ENCODE peak calls at places on chromosomes 13 and 19, in seven cellular contexts. One of them, this sample, is unnamed.
A peak's percentile ranks its signal among the peaks of the same experiment; 100 is the strongest.

GRCh38 chr19:48186541-48186991 is 16.1 kb downstream of the ZSWIM9 start:
- DNase-seq in GM23248: no peak
- DNase-seq in stimulated activated CD4-positive, alpha-beta T cell treated with anti-CD3 and anti-CD28 coated beads, Interleukin-1b, Interleukin-23, amount 100 ng/mL, for 1 hour: no peak
- DNase-seq in HCEC 1CT: no peak
- DNase-seq in right lobe of liver: no peak
- DNase-seq in cardiac muscle cell: no peak
- DNase-seq in endothelial cell: no peak
- DNase-seq in this sample: no peak

GRCh38 chr13:112160558-112160957 is 93.6 kb downstream of the SOX1 start:
- DNase-seq in GM23248: no peak
- DNase-seq in stimulated activated CD4-positive, alpha-beta T cell treated with anti-CD3 and anti-CD28 coated beads, Interleukin-1b, Interleukin-23, amount 100 ng/mL, for 1 hour: no peak
- DNase-seq in HCEC 1CT: no peak
- DNase-seq in right lobe of liver: no peak
- DNase-seq in cardiac muscle cell: no peak
- DNase-seq in endothelial cell: no peak
- DNase-seq in this sample: peak; percentile 9

GRCh38 chr19:17777840-17778620 is 16.9 kb upstream of the B3GNT3 start:
- DNase-seq in GM23248: peak; percentile 69
- DNase-seq in stimulated activated CD4-positive, alpha-beta T cell treated with anti-CD3 and anti-CD28 coated beads, Interleukin-1b, Interleukin-23, amount 100 ng/mL, for 1 hour: no peak
- DNase-seq in HCEC 1CT: peak; percentile 62
- DNase-seq in right lobe of liver: peak; percentile 61
- DNase-seq in cardiac muscle cell: peak; percentile 42
- DNase-seq in endothelial cell: peak; percentile 60
- DNase-seq in this sample: no peak

GRCh38 chr19:45668342-45668871 is 386 bp downstream of the GIPR start:
- DNase-seq in GM23248: peak; percentile 57
- DNase-seq in stimulated activated CD4-positive, alpha-beta T cell treated with anti-CD3 and anti-CD28 coated beads, Interleukin-1b, Interleukin-23, amount 100 ng/mL, for 1 hour: no peak
- DNase-seq in HCEC 1CT: no peak
- DNase-seq in right lobe of liver: no peak
- DNase-seq in cardiac muscle cell: no peak
- DNase-seq in endothelial cell: no peak
- DNase-seq in this sample: no peak

GRCh38 chr13:99378985-99379734 is 72.0 kb upstream of the GPR183 start:
- DNase-seq in GM23248: no peak
- DNase-seq in stimulated activated CD4-positive, alpha-beta T cell treated with anti-CD3 and anti-CD28 coated beads, Interleukin-1b, Interleukin-23, amount 100 ng/mL, for 1 hour: no peak
- DNase-seq in HCEC 1CT: no peak
- DNase-seq in right lobe of liver: no peak
- DNase-seq in cardiac muscle cell: no peak
- DNase-seq in endothelial cell: no peak
- DNase-seq in this sample: no peak

GRCh38 chr13:74191036-74191809 is 57.0 kb upstream of the KLF12 start:
- DNase-seq in GM23248: peak; percentile 23
- DNase-seq in stimulated activated CD4-positive, alpha-beta T cell treated with anti-CD3 and anti-CD28 coated beads, Interleukin-1b, Interleukin-23, amount 100 ng/mL, for 1 hour: no peak
- DNase-seq in HCEC 1CT: no peak
- DNase-seq in right lobe of liver: no peak
- DNase-seq in cardiac muscle cell: no peak
- DNase-seq in endothelial cell: no peak
- DNase-seq in this sample: no peak

GRCh38 chr13:40060318-40061007 is 405.0 kb downstream of the COG6 start:
- DNase-seq in GM23248: peak; percentile 96
- DNase-seq in stimulated activated CD4-positive, alpha-beta T cell treated with anti-CD3 and anti-CD28 coated beads, Interleukin-1b, Interleukin-23, amount 100 ng/mL, for 1 hour: no peak
- DNase-seq in HCEC 1CT: peak; percentile 48
- DNase-seq in right lobe of liver: no peak
- DNase-seq in cardiac muscle cell: no peak
- DNase-seq in endothelial cell: no peak
- DNase-seq in this sample: peak; percentile 89

GRCh38 chr19:18650468-18651001 is 13.7 kb downstream of the KLHL26 start:
- DNase-seq in GM23248: peak; percentile 91
- DNase-seq in stimulated activated CD4-positive, alpha-beta T cell treated with anti-CD3 and anti-CD28 coated beads, Interleukin-1b, Interleukin-23, amount 100 ng/mL, for 1 hour: no peak
- DNase-seq in HCEC 1CT: peak; percentile 52
- DNase-seq in right lobe of liver: no peak
- DNase-seq in cardiac muscle cell: no peak
- DNase-seq in endothelial cell: no peak
- DNase-seq in this sample: no peak

GRCh38 chr13:30934381-30934780 is 1.9 kb downstream of the TEX26 start:
- DNase-seq in GM23248: no peak
- DNase-seq in stimulated activated CD4-positive, alpha-beta T cell treated with anti-CD3 and anti-CD28 coated beads, Interleukin-1b, Interleukin-23, amount 100 ng/mL, for 1 hour: no peak
- DNase-seq in HCEC 1CT: no peak
- DNase-seq in right lobe of liver: no peak
- DNase-seq in cardiac muscle cell: peak; percentile 30
- DNase-seq in endothelial cell: no peak
- DNase-seq in this sample: no peak

GRCh38 chr19:49848938-49849337 is 2.0 kb upstream of the PTOV1 start:
- DNase-seq in GM23248: no peak
- DNase-seq in stimulated activated CD4-positive, alpha-beta T cell treated with anti-CD3 and anti-CD28 coated beads, Interleukin-1b, Interleukin-23, amount 100 ng/mL, for 1 hour: no peak
- DNase-seq in HCEC 1CT: no peak
- DNase-seq in right lobe of liver: no peak
- DNase-seq in cardiac muscle cell: no peak
- DNase-seq in endothelial cell: no peak
- DNase-seq in this sample: no peak

GRCh38 chr13:22173605-22174004 is 502.7 kb downstream of the FGF9 start:
- DNase-seq in GM23248: peak; percentile 65
- DNase-seq in stimulated activated CD4-positive, alpha-beta T cell treated with anti-CD3 and anti-CD28 coated beads, Interleukin-1b, Interleukin-23, amount 100 ng/mL, for 1 hour: no peak
- DNase-seq in HCEC 1CT: no peak
- DNase-seq in right lobe of liver: no peak
- DNase-seq in cardiac muscle cell: no peak
- DNase-seq in endothelial cell: no peak
- DNase-seq in this sample: no peak

GRCh38 chr13:114313061-114313860 is 1.0 kb upstream of the CHAMP1 start:
- DNase-seq in GM23248: peak; percentile 41
- DNase-seq in stimulated activated CD4-positive, alpha-beta T cell treated with anti-CD3 and anti-CD28 coated beads, Interleukin-1b, Interleukin-23, amount 100 ng/mL, for 1 hour: peak; percentile 11
- DNase-seq in HCEC 1CT: peak; percentile 39
- DNase-seq in right lobe of liver: peak; percentile 25
- DNase-seq in cardiac muscle cell: no peak
- DNase-seq in endothelial cell: no peak
- DNase-seq in this sample: no peak

GRCh38 chr13:107642841-107643240 is 572.5 kb downstream of the LIG4 start:
- DNase-seq in GM23248: no peak
- DNase-seq in stimulated activated CD4-positive, alpha-beta T cell treated with anti-CD3 and anti-CD28 coated beads, Interleukin-1b, Interleukin-23, amount 100 ng/mL, for 1 hour: no peak
- DNase-seq in HCEC 1CT: no peak
- DNase-seq in right lobe of liver: no peak
- DNase-seq in cardiac muscle cell: no peak
- DNase-seq in endothelial cell: no peak
- DNase-seq in this sample: no peak

GRCh38 chr19:7841751-7842660 is 12.0 kb downstream of the EVI5L start:
- DNase-seq in GM23248: no peak
- DNase-seq in stimulated activated CD4-positive, alpha-beta T cell treated with anti-CD3 and anti-CD28 coated beads, Interleukin-1b, Interleukin-23, amount 100 ng/mL, for 1 hour: no peak
- DNase-seq in HCEC 1CT: no peak
- DNase-seq in right lobe of liver: no peak
- DNase-seq in cardiac muscle cell: no peak
- DNase-seq in endothelial cell: no peak
- DNase-seq in this sample: no peak

GRCh38 chr13:106496072-106496997 is 39.1 kb downstream of the EFNB2 start:
- DNase-seq in GM23248: no peak
- DNase-seq in stimulated activated CD4-positive, alpha-beta T cell treated with anti-CD3 and anti-CD28 coated beads, Interleukin-1b, Interleukin-23, amount 100 ng/mL, for 1 hour: no peak
- DNase-seq in HCEC 1CT: no peak
- DNase-seq in right lobe of liver: no peak
- DNase-seq in cardiac muscle cell: peak; percentile 38
- DNase-seq in endothelial cell: peak; percentile 57
- DNase-seq in this sample: no peak

This sample was measured in breast epithelium.